ENCODE peak calls at places on chromosomes 13 and 19, in seven cellular contexts. Z is RPMI8226, L is mucosa of gallbladder, N is left cardiac atrium, J is GM04504, S is NCI-H345, O is amygdala. E is an unnamed sample.

GRCh38 chr13:97430296-97430695 is 3.7 kb upstream of the RAP2A start:
- DNase-seq in J (no peak), L (no peak), N (no peak), Z (no peak), S (peak), O (no peak), E (no peak)

GRCh38 chr19:18514800-18515682 is 6.8 kb downstream of the ELL start:
- DNase-seq in N (peak), Z (no peak), O (no peak), S (peak), J (no peak), L (peak), E (no peak)

GRCh38 chr19:37007587-37008220 is 70.5 kb upstream of the ZNF420 start:
- DNase-seq in S (peak), O (peak), J (no peak), Z (peak), L (peak), N (peak), E (no peak)

GRCh38 chr13:41058229-41059070 is 2.9 kb upstream of the WBP4 start:
- DNase-seq in Z (no peak), J (no peak), N (peak), O (no peak), S (no peak), L (no peak), E (no peak)

GRCh38 chr13:110687736-110688135 is 18.2 kb downstream of the CARS2 start:
- DNase-seq in O (no peak), S (no peak), Z (no peak), N (no peak), J (no peak), L (no peak), E (no peak)

GRCh38 chr13:41833201-41833600 is 127.7 kb downstream of the VWA8 start:
- DNase-seq in J (no peak), O (no peak), L (no peak), Z (no peak), S (no peak), N (no peak), E (no peak)

GRCh38 chr19:18021121-18021755 is 13.3 kb downstream of the ARRDC2 start:
- DNase-seq in Z (peak), S (no peak), O (peak), N (peak), J (peak), L (peak), E (no peak)

GRCh38 chr19:29499261-29499920 is 26.4 kb upstream of the VSTM2B start:
- DNase-seq in N (no peak), J (no peak), O (no peak), L (no peak), S (no peak), Z (no peak), E (no peak)

GRCh38 chr13:25463496-25463895 is 91.7 kb downstream of the ATP8A2 start:
- DNase-seq in N (no peak), S (no peak), J (no peak), Z (no peak), O (no peak), L (no peak), E (no peak)

GRCh38 chr19:41376241-41376997 is at the start of gene TMEM91:
- DNase-seq in N (peak), S (peak), J (no peak), Z (no peak), O (no peak), L (no peak), E (peak)

GRCh38 chr13:99419591-99420243 is 81.6 kb upstream of the TM9SF2 start:
- DNase-seq in Z (peak), S (no peak), O (no peak), N (no peak), J (no peak), L (no peak), E (no peak)

GRCh38 chr13:40275155-40275554 is 391.3 kb downstream of the FOXO1 start:
- DNase-seq in J (no peak), L (no peak), Z (no peak), S (no peak), N (no peak), O (no peak), E (no peak)

GRCh38 chr19:13839938-13840750 is 36.8 kb upstream of the NANOS3 start:
- DNase-seq in N (peak), S (no peak), J (no peak), O (no peak), L (no peak), Z (peak), E (no peak)

GRCh38 chr13:37716395-37716794 is 117.8 kb upstream of the POSTN start:
- DNase-seq in Z (no peak), O (no peak), S (no peak), L (no peak), J (no peak), N (no peak), E (no peak)

GRCh38 chr19:52923782-52924593 is 760 bp upstream of the ZNF888 start:
- DNase-seq in N (peak), J (no peak), L (peak), Z (no peak), O (peak), S (no peak), E (peak)

GRCh38 chr13:57740719-57741118 is 109.2 kb downstream of the PCDH17 start:
- DNase-seq in L (no peak), O (peak), J (no peak), S (no peak), N (no peak), Z (no peak), E (no peak)

GRCh38 chr13:44434441-44435141 is 61.0 kb downstream of the SERP2 start:
- DNase-seq in O (peak), Z (no peak), J (no peak), N (no peak), S (no peak), L (no peak), E (no peak)